ENCODE peak calls at places on chromosomes 4 and X, in seven cellular contexts. D, W, E, C, V, A and Q are unnamed samples.

GRCh38 chr4:7487464-7487863 is 52.7 kb upstream of the PSAPL1 start:
- DNase-seq in D (no peak), W (no peak), E (no peak), C (no peak), V (no peak), A (no peak), Q (no peak)

GRCh38 chr4:1043658-1044468 is 32.4 kb downstream of the FGFRL1 start:
- DNase-seq in D (no peak), W (no peak), E (peak), C (peak), V (peak), A (no peak), Q (peak)

GRCh38 chr4:186727977-186728519 is 4.4 kb upstream of the FAT1 start:
- DNase-seq in D (no peak), W (no peak), E (no peak), C (peak), V (peak), A (no peak), Q (peak)

GRCh38 chr4:8528713-8529112 is 51.5 kb upstream of the GPR78 start:
- DNase-seq in D (no peak), W (no peak), E (no peak), C (peak), V (peak), A (no peak), Q (peak)

GRCh38 chrX:44088755-44089154 is 115.6 kb upstream of the NDP start:
- DNase-seq in D (no peak), W (no peak), E (no peak), C (peak), V (no peak), A (no peak), Q (no peak)

GRCh38 chrX:53186363-53186762 is 38.6 kb downstream of the KDM5C start:
- DNase-seq in D (no peak), W (peak), E (no peak), C (peak), V (no peak), A (no peak), Q (no peak)

GRCh38 chr4:108466936-108467902 is 153.2 kb upstream of the RPL34 start:
- DNase-seq in D (peak), W (peak), E (no peak), C (peak), V (peak), A (no peak), Q (peak)

GRCh38 chr4:25638221-25638601 is 17.4 kb upstream of the SLC34A2 start:
- DNase-seq in D (no peak), W (no peak), E (no peak), C (no peak), V (no peak), A (no peak), Q (no peak)

GRCh38 chrX:47651043-47651905 is 911 bp upstream of the ELK1 start:
- DNase-seq in D (no peak), W (no peak), E (no peak), C (no peak), V (no peak), A (no peak), Q (no peak)

GRCh38 chr4:176774852-176775251 is 17.9 kb downstream of the VEGFC start:
- DNase-seq in D (no peak), W (no peak), E (no peak), C (no peak), V (no peak), A (no peak), Q (no peak)

GRCh38 chr4:76570141-76570989 is 135.3 kb downstream of the SHROOM3 start:
- DNase-seq in D (no peak), W (no peak), E (no peak), C (peak), V (no peak), A (no peak), Q (peak)

GRCh38 chr4:75498041-75498440 is 16.2 kb downstream of the RCHY1 start:
- DNase-seq in D (no peak), W (no peak), E (no peak), C (no peak), V (no peak), A (no peak), Q (no peak)

GRCh38 chrX:67351411-67351810 is 192.4 kb upstream of the AR start:
- DNase-seq in D (no peak), W (no peak), E (no peak), C (no peak), V (no peak), A (no peak), Q (no peak)

GRCh38 chr4:64718091-64718490 is 308.8 kb upstream of the TECRL start:
- DNase-seq in D (no peak), W (no peak), E (no peak), C (peak), V (no peak), A (no peak), Q (no peak)

GRCh38 chrX:24190500-24191156 is 41.1 kb downstream of the ZFX start:
- DNase-seq in D (no peak), W (no peak), E (no peak), C (peak), V (peak), A (no peak), Q (peak)

GRCh38 chr4:83831588-83831987 is 295.7 kb downstream of the GPAT3 start:
- DNase-seq in D (no peak), W (no peak), E (no peak), C (peak), V (no peak), A (no peak), Q (no peak)

GRCh38 chr4:3783691-3784306 is 17.6 kb downstream of the ADRA2C start:
- DNase-seq in D (no peak), W (no peak), E (no peak), C (no peak), V (no peak), A (no peak), Q (no peak)

GRCh38 chr4:169791527-169792156 is 33.9 kb upstream of the HPF1 start:
- DNase-seq in D (peak), W (no peak), E (no peak), C (peak), V (peak), A (no peak), Q (peak)

GRCh38 chr4:86961605-86962295 is 26.9 kb downstream of the AFF1 start:
- DNase-seq in D (no peak), W (no peak), E (no peak), C (peak), V (peak), A (no peak), Q (no peak)

GRCh38 chrX:40056420-40056819 is 41.3 kb downstream of the BCOR start:
- DNase-seq in D (no peak), W (no peak), E (no peak), C (no peak), V (no peak), A (no peak), Q (no peak)

GRCh38 chr4:103091601-103092223 is 7.9 kb downstream of the BDH2 start:
- DNase-seq in D (peak), W (no peak), E (no peak), C (peak), V (peak), A (peak), Q (peak)

GRCh38 chr4:93237526-93237925 is 591.0 kb upstream of the ATOH1 start:
- DNase-seq in D (peak), W (no peak), E (no peak), C (no peak), V (no peak), A (no peak), Q (no peak)

GRCh38 chrX:13938766-13939530 is 90.7 kb downstream of the GEMIN8 start:
- DNase-seq in D (no peak), W (no peak), E (no peak), C (no peak), V (no peak), A (no peak), Q (no peak)

GRCh38 chr4:176927664-176928063 is 134.9 kb upstream of the VEGFC start:
- DNase-seq in D (no peak), W (no peak), E (no peak), C (peak), V (peak), A (no peak), Q (peak)

GRCh38 chrX:53265771-53266170 is 15.6 kb downstream of the IQSEC2 start:
- DNase-seq in D (no peak), W (no peak), E (no peak), C (peak), V (peak), A (no peak), Q (peak)

GRCh38 chr4:175731506-175731905 is 80.6 kb downstream of the GPM6A start:
- DNase-seq in D (no peak), W (no peak), E (no peak), C (no peak), V (no peak), A (no peak), Q (no peak)

GRCh38 chr4:152850377-152850776 is 70.6 kb downstream of the ARFIP1 start:
- DNase-seq in D (no peak), W (no peak), E (no peak), C (peak), V (peak), A (peak), Q (peak)

GRCh38 chr4:10529891-10530786 is 72.9 kb upstream of the ZNF518B start:
- DNase-seq in D (no peak), W (no peak), E (no peak), C (no peak), V (peak), A (no peak), Q (no peak)

GRCh38 chr4:51943221-51943620 is 76.9 kb downstream of the LRRC66 start:
- DNase-seq in D (no peak), W (no peak), E (no peak), C (peak), V (peak), A (no peak), Q (peak)

GRCh38 chrX:111164728-111165127 is 68.7 kb downstream of the PAK3 start:
- DNase-seq in D (no peak), W (no peak), E (no peak), C (peak), V (peak), A (no peak), Q (no peak)

GRCh38 chr4:72314869-72315268 is 254.2 kb downstream of the ADAMTS3 start:
- DNase-seq in D (no peak), W (no peak), E (no peak), C (peak), V (peak), A (no peak), Q (peak)

GRCh38 chr4:20288846-20289512 is 37.3 kb downstream of the SLIT2 start:
- DNase-seq in D (no peak), W (no peak), E (no peak), C (peak), V (peak), A (no peak), Q (peak)

GRCh38 chr4:110860901-110861300 is 238.0 kb upstream of the PITX2 start:
- DNase-seq in D (no peak), W (no peak), E (no peak), C (no peak), V (no peak), A (no peak), Q (no peak)

GRCh38 chr4:31059753-31060522 is 339.8 kb downstream of the PCDH7 start:
- DNase-seq in D (no peak), W (no peak), E (no peak), C (peak), V (peak), A (no peak), Q (peak)

GRCh38 chr4:17817027-17817426 is 6.2 kb downstream of the NCAPG start:
- DNase-seq in D (no peak), W (no peak), E (no peak), C (peak), V (peak), A (no peak), Q (peak)

GRCh38 chr4:45119376-45119775 is 393.0 kb upstream of the GNPDA2 start:
- DNase-seq in D (no peak), W (no peak), E (no peak), C (no peak), V (no peak), A (no peak), Q (no peak)

GRCh38 chrX:24398766-24399165 is 38.3 kb downstream of the SUPT20HL1 start:
- DNase-seq in D (no peak), W (no peak), E (no peak), C (no peak), V (no peak), A (no peak), Q (no peak)